ENCODE peak calls at places on chromosomes 16 and 17, in six cellular contexts. Q is HL-60, B is HCT116, W is GM23338, X is SK-N-SH, K is HepG2. Z is an unnamed sample.
A peak's percentile ranks its signal among the peaks of the same experiment; 100 is the strongest.

GRCh38 chr17:45098081-45098868 is 34.0 kb downstream of the PLCD3 start:
- DNase-seq in Q (no peak), B (no peak), W (no peak), X (no peak), K (no peak), Z (no peak)

GRCh38 chr17:82239926-82240505 is 11.2 kb downstream of the SLC16A3 start:
- DNase-seq in Q (peak; percentile 49), B (no peak), W (no peak), X (no peak), K (peak; percentile 73), Z (no peak)

GRCh38 chr17:13365331-13365730 is 236.4 kb downstream of the HS3ST3A1 start:
- DNase-seq in Q (no peak), B (no peak), W (no peak), X (no peak), K (no peak), Z (no peak)

GRCh38 chr17:81150379-81151038 is 14.8 kb upstream of the PVALEF start:
- DNase-seq in Q (peak; percentile 78), B (no peak), W (no peak), X (no peak), K (no peak), Z (no peak)

GRCh38 chr17:40024901-40025300 is 9.7 kb downstream of the CSF3 start:
- DNase-seq in Q (no peak), B (no peak), W (no peak), X (no peak), K (no peak), Z (no peak)

GRCh38 chr17:2705263-2705662 is 6.3 kb downstream of the CLUH start:
- DNase-seq in Q (no peak), B (no peak), W (no peak), X (no peak), K (peak; percentile 25), Z (no peak)

GRCh38 chr16:24851700-24852099 is 5.9 kb downstream of the SLC5A11 start:
- DNase-seq in Q (no peak), B (no peak), W (no peak), X (no peak), K (no peak), Z (no peak)

GRCh38 chr17:39099686-39100293 is 51.6 kb downstream of the PLXDC1 start:
- DNase-seq in Q (no peak), B (no peak), W (no peak), X (no peak), K (no peak), Z (no peak)

GRCh38 chr16:53849585-53849984 is 145.6 kb downstream of the FTO start:
- DNase-seq in Q (no peak), B (no peak), W (no peak), X (no peak), K (no peak), Z (no peak)

GRCh38 chr17:1122681-1123396 is 56.9 kb downstream of the ABR start:
- DNase-seq in Q (peak; percentile 37), B (peak; percentile 42), W (peak; percentile 87), X (peak; percentile 92), K (peak; percentile 53), Z (no peak)

GRCh38 chr17:5019475-5019956 is 15.7 kb downstream of the SLC52A1 start:
- DNase-seq in Q (no peak), B (no peak), W (peak; percentile 42), X (peak; percentile 54), K (no peak), Z (no peak)

GRCh38 chr17:80775863-80776262 is 215.8 kb upstream of the CHMP6 start:
- DNase-seq in Q (no peak), B (no peak), W (no peak), X (no peak), K (no peak), Z (no peak)

GRCh38 chr16:56207421-56207820 is 16.1 kb downstream of the GNAO1 start:
- DNase-seq in Q (no peak), B (no peak), W (no peak), X (no peak), K (no peak), Z (no peak)

GRCh38 chr16:56212144-56212543 is 20.9 kb downstream of the GNAO1 start:
- DNase-seq in Q (no peak), B (no peak), W (no peak), X (no peak), K (no peak), Z (no peak)

GRCh38 chr16:56206951-56207350 is 15.7 kb downstream of the GNAO1 start:
- DNase-seq in Q (no peak), B (no peak), W (no peak), X (no peak), K (no peak), Z (no peak)

GRCh38 chr16:56211471-56211944 is 20.2 kb downstream of the GNAO1 start:
- DNase-seq in Q (peak; percentile 21), B (no peak), W (no peak), X (no peak), K (no peak), Z (no peak)
- H3K27ac ChIP-seq in Q (no peak overlapping the region), B (no peak overlapping the region), W (no peak overlapping the region), X (no peak overlapping the region), K (no peak overlapping the region), Z (no peak overlapping the region)

GRCh38 chr16:966035-966434 is 4.7 kb downstream of the LMF1 start:
- DNase-seq in Q (no peak), B (no peak), W (no peak), X (no peak), K (no peak), Z (no peak)

GRCh38 chr16:964696-965395 is 5.9 kb downstream of the LMF1 start:
- DNase-seq in Q (no peak), B (no peak), W (no peak), X (no peak), K (no peak), Z (no peak)

GRCh38 chr16:966505-966904 is 4.3 kb downstream of the LMF1 start:
- DNase-seq in Q (no peak), B (no peak), W (no peak), X (no peak), K (no peak), Z (no peak)

GRCh38 chr16:963913-964695 is 6.7 kb downstream of the LMF1 start:
- DNase-seq in Q (no peak), B (no peak), W (no peak), X (no peak), K (no peak), Z (no peak)

GRCh38 chr16:965487-965886 is 5.3 kb downstream of the LMF1 start:
- DNase-seq in Q (no peak), B (no peak), W (no peak), X (no peak), K (no peak), Z (no peak)
- H3K27me3 ChIP-seq in Q (no peaks in the 10 kb centered on the region), B (no peaks in the 10 kb centered on the region), W (no peaks in the 10 kb centered on the region), X (no peaks in the 10 kb centered on the region), K (no peaks in the 10 kb centered on the region), Z (no peaks in the 10 kb centered on the region)

GRCh38 chr16:67993207-67994036 is 5.9 kb downstream of the DPEP2 start:
- DNase-seq in Q (peak; percentile 82), B (peak; percentile 63), W (peak; percentile 88), X (peak; percentile 96), K (peak; percentile 69), Z (no peak)
- TF ChIP-seq REST in Q (no peak), B (no peak), W (no peak), X (no peak), K (peak; percentile 28), Z (no peak)

GRCh38 chr17:59093145-59093701 is 13.5 kb downstream of the TRIM37 start:
- DNase-seq in Q (no peak), B (no peak), W (no peak), X (no peak), K (no peak), Z (no peak)
- H3K27ac ChIP-seq in Q (no peak overlapping the region), B (no peak overlapping the region), W (no peak overlapping the region), X (peak overlapping the region; percentile 95), K (no peak overlapping the region), Z (peak overlapping the region; percentile 81)

DNA sequence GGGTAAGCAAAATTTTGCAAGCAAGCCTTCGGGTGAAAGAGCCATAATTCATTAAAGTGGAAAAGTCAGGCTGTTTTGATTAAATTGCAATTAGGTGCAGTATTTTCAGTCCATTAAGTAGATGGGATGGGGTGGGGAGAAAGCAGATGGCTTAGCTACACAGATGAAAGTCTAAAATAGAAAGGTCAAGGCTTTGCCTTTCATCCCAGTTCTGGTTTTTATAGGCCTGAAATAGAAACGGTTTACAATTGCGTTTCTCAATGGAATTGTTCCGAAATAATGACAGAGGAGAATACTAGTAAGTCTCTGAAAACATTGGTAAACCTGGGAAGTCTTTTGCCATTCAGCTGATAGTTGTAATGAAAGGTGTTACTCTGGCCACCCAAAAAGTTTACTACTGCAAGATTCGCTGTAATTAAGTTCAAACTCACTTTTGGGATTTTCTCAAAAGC is 1.5 kb downstream of the PPM1E start:
- DNase-seq in Q (no peak), B (no peak), W (no peak), X (peak; percentile 71), K (no peak), Z (no peak)
- H3K27me3 ChIP-seq in Q (peaks cover 46% of the 10 kb centered on the region), B (no peaks in the 10 kb centered on the region), W (peaks cover 21% of the 10 kb centered on the region), X (peaks cover 24% of the 10 kb centered on the region), K (peaks cover 2% of the 10 kb centered on the region), Z (peaks cover 9% of the 10 kb centered on the region)

GRCh38 chr17:67602974-67603373 is 114.8 kb upstream of the NOL11 start:
- DNase-seq in Q (peak; percentile 46), B (peak; percentile 56), W (peak; percentile 87), X (peak; percentile 42), K (peak; percentile 71), Z (peak; percentile 13)
- TF ChIP-seq REST in Q (no peak), B (no peak), W (no peak), X (no peak), K (no peak), Z (no peak)

GRCh38 chr16:15493416-15494181 is 59.2 kb downstream of the BMERB1 start:
- DNase-seq in Q (no peak), B (no peak), W (no peak), X (no peak), K (no peak), Z (no peak)

GRCh38 chr16:15494231-15494630 is 59.8 kb downstream of the BMERB1 start:
- DNase-seq in Q (no peak), B (peak; percentile 92), W (no peak), X (no peak), K (peak; percentile 73), Z (peak; percentile 79)

GRCh38 chr16:15492091-15492740 is 57.8 kb downstream of the BMERB1 start:
- DNase-seq in Q (no peak), B (no peak), W (no peak), X (no peak), K (no peak), Z (no peak)

GRCh38 chr16:15498427-15499175 is 64.2 kb downstream of the BMERB1 start:
- DNase-seq in Q (no peak), B (no peak), W (peak; percentile 41), X (no peak), K (no peak), Z (no peak)

GRCh38 chr16:15495898-15496297 is 61.5 kb downstream of the BMERB1 start:
- DNase-seq in Q (no peak), B (no peak), W (no peak), X (no peak), K (no peak), Z (no peak)
- H3K27ac ChIP-seq in Q (no peak overlapping the region), B (no peak overlapping the region), W (no peak overlapping the region), X (no peak overlapping the region), K (no peak overlapping the region), Z (no peak overlapping the region)

Z was measured in Panc1.